ENCODE peak calls at places on chromosomes 11 and 22, in four cellular contexts. C is HepG2, M is A549, Y is GM12878. U is an unnamed sample.

GRCh38 chr22:26322179-26322905 is 106.7 kb upstream of the ASPHD2 start:
- DNase-seq in M (no peak), Y (no peak), C (no peak), U (no peak)

GRCh38 chr11:118889796-118890195 is 6.1 kb downstream of the CXCR5 start:
- DNase-seq in M (no peak), C (no peak), Y (no peak), U (no peak)

GRCh38 chr22:36926721-36927435 is 13.4 kb downstream of the CSF2RB start:
- DNase-seq in Y (no peak), M (no peak), C (no peak), U (no peak)

GRCh38 chr11:120819003-120819402 is 204.9 kb upstream of the TBCEL start:
- DNase-seq in C (peak), M (no peak), Y (no peak), U (no peak)

GRCh38 chr11:22521226-22521625 is 104.4 kb downstream of the FANCF start:
- DNase-seq in C (peak), Y (no peak), M (peak), U (no peak)

GRCh38 chr11:134742228-134742612 is 330.2 kb upstream of the B3GAT1 start:
- DNase-seq in M (no peak), Y (no peak), C (peak), U (no peak)

GRCh38 chr11:8017894-8018741 is 31.0 kb downstream of the EIF3F start:
- DNase-seq in C (no peak), Y (no peak), M (no peak), U (no peak)

GRCh38 chr11:65945430-65945911 is at the start of gene TSGA10IP:
- DNase-seq in C (no peak), M (no peak), Y (no peak), U (no peak)

GRCh38 chr22:30263883-30264282 is 2.8 kb downstream of the OSM start:
- DNase-seq in Y (no peak), C (no peak), M (no peak), U (no peak)

GRCh38 chr11:69515271-69516245 is 34.1 kb downstream of the LINC01488 start:
- DNase-seq in Y (no peak), C (no peak), M (no peak), U (no peak)

GRCh38 chr11:64235427-64236161 is 1.2 kb downstream of the VEGFB start:
- DNase-seq in M (no peak), C (no peak), Y (no peak), U (no peak)

GRCh38 chr22:36326178-36327161 is 61.3 kb downstream of the MYH9 start:
- DNase-seq in C (no peak), M (no peak), Y (no peak), U (no peak)

GRCh38 chr11:67656278-67656922 is 5.9 kb upstream of the ACY3 start:
- DNase-seq in Y (peak), C (no peak), M (peak), U (peak)

GRCh38 chr22:46057762-46058420 is 80.9 kb upstream of the WNT7B start:
- DNase-seq in Y (peak), M (no peak), C (no peak), U (no peak)

GRCh38 chr22:27844656-27845602 is 43.4 kb upstream of the MN1 start:
- DNase-seq in Y (no peak), M (no peak), C (no peak), U (no peak)

GRCh38 chr11:75553182-75553581 is 8.9 kb upstream of the SERPINH1 start:
- DNase-seq in Y (no peak), C (no peak), M (no peak), U (no peak)

GRCh38 chr11:65581928-65582327 is 6.1 kb downstream of the EHBP1L1 start:
- DNase-seq in Y (no peak), C (no peak), M (no peak), U (no peak)

GRCh38 chr11:831951-832528 is 712 bp upstream of the CD151 start:
- DNase-seq in C (no peak), Y (no peak), M (no peak), U (no peak)

GRCh38 chr11:78027759-78028158 is 4.7 kb upstream of the KCTD14 start:
- DNase-seq in C (no peak), M (no peak), Y (no peak), U (no peak)
- TF ChIP-seq CHD4 in C (no peak), M (no peak), Y (no peak), U (no peak)

GRCh38 chr11:62958547-62959071 is 26.2 kb downstream of the SLC22A6 start:
- DNase-seq in M (no peak), Y (no peak), C (no peak), U (no peak)
- TF ChIP-seq CHD4 in M (no peak), Y (no peak), C (no peak), U (no peak)

GRCh38 chr11:93904711-93905110 is 54.3 kb upstream of the VSTM5 start:
- DNase-seq in C (no peak), M (no peak), Y (no peak), U (no peak)
- TF ChIP-seq CHD4 in C (no peak), M (no peak), Y (no peak), U (no peak)

GRCh38 chr11:34305095-34305692 is 52.6 kb downstream of the ABTB2 start:
- DNase-seq in M (no peak), Y (no peak), C (no peak), U (no peak)

GRCh38 chr11:34302046-34302921 is 55.5 kb downstream of the ABTB2 start:
- DNase-seq in C (no peak), M (no peak), Y (peak), U (no peak)

GRCh38 chr11:34300571-34301295 is 57.1 kb downstream of the ABTB2 start:
- DNase-seq in Y (no peak), M (no peak), C (no peak), U (no peak)

GRCh38 chr11:34305780-34306179 is 52.0 kb downstream of the ABTB2 start:
- DNase-seq in Y (no peak), M (no peak), C (no peak), U (no peak)

GRCh38 chr11:34303028-34303427 is 54.8 kb downstream of the ABTB2 start:
- DNase-seq in C (no peak), Y (no peak), M (no peak), U (no peak)
- TF ChIP-seq CHD4 in C (no peak), Y (no peak), M (no peak), U (no peak)

GRCh38 chr11:32429477-32429876 is 5.9 kb downstream of the WT1 start:
- DNase-seq in M (no peak), C (no peak), Y (no peak), U (no peak)
- TF ChIP-seq CHD4 in M (no peak), C (no peak), Y (no peak), U (no peak)

U was measured in K562.